ENCODE peak calls at places on chromosomes 5 and 9, in six cellular contexts. One of them, this sample, is unnamed.

GRCh38 chr5:79878721-79879336 is 112.2 kb downstream of the MTX3 start:
- DNase-seq in NCI-H510A treated with DMSO at 0.1 percent for 48 hours: no peak
- DNase-seq in NCI-H2107: no peak
- DNase-seq in IMR-90: no peak
- DNase-seq in activated naive CD8-positive, alpha-beta T cell treated with anti-CD3 and anti-CD28 coated beads for 36 hours: peak
- DNase-seq in nephron progenitor cell: no peak
- DNase-seq in this sample: no peak

GRCh38 chr5:33608476-33609026 is 167.8 kb downstream of the TARS1 start:
- DNase-seq in nephron progenitor cell: no peak
- DNase-seq in IMR-90: peak
- DNase-seq in activated naive CD8-positive, alpha-beta T cell treated with anti-CD3 and anti-CD28 coated beads for 36 hours: no peak
- DNase-seq in NCI-H510A treated with DMSO at 0.1 percent for 48 hours: no peak
- DNase-seq in NCI-H2107: no peak
- DNase-seq in this sample: no peak

GRCh38 chr5:124061663-124062062 is 549.7 kb downstream of the CSNK1G3 start:
- DNase-seq in NCI-H2107: peak
- DNase-seq in activated naive CD8-positive, alpha-beta T cell treated with anti-CD3 and anti-CD28 coated beads for 36 hours: no peak
- DNase-seq in IMR-90: peak
- DNase-seq in nephron progenitor cell: no peak
- DNase-seq in NCI-H510A treated with DMSO at 0.1 percent for 48 hours: no peak
- DNase-seq in this sample: no peak

GRCh38 chr9:92310562-92310961 is 14.6 kb downstream of the NOL8 start:
- DNase-seq in NCI-H2107: no peak
- DNase-seq in IMR-90: peak
- DNase-seq in activated naive CD8-positive, alpha-beta T cell treated with anti-CD3 and anti-CD28 coated beads for 36 hours: no peak
- DNase-seq in nephron progenitor cell: no peak
- DNase-seq in NCI-H510A treated with DMSO at 0.1 percent for 48 hours: no peak
- DNase-seq in this sample: no peak

GRCh38 chr5:181223041-181223728 is at the start of gene TRIM41:
- DNase-seq in IMR-90: peak
- DNase-seq in activated naive CD8-positive, alpha-beta T cell treated with anti-CD3 and anti-CD28 coated beads for 36 hours: peak
- DNase-seq in NCI-H2107: no peak
- DNase-seq in NCI-H510A treated with DMSO at 0.1 percent for 48 hours: no peak
- DNase-seq in nephron progenitor cell: peak
- DNase-seq in this sample: peak

GRCh38 chr5:125835293-125836172 is 587.7 kb upstream of the GRAMD2B start:
- DNase-seq in activated naive CD8-positive, alpha-beta T cell treated with anti-CD3 and anti-CD28 coated beads for 36 hours: no peak
- DNase-seq in nephron progenitor cell: peak
- DNase-seq in IMR-90: peak
- DNase-seq in NCI-H510A treated with DMSO at 0.1 percent for 48 hours: no peak
- DNase-seq in NCI-H2107: no peak
- DNase-seq in this sample: no peak

GRCh38 chr5:72844218-72844603 is 27.8 kb downstream of the TNPO1 start:
- DNase-seq in nephron progenitor cell: no peak
- DNase-seq in NCI-H510A treated with DMSO at 0.1 percent for 48 hours: no peak
- DNase-seq in activated naive CD8-positive, alpha-beta T cell treated with anti-CD3 and anti-CD28 coated beads for 36 hours: no peak
- DNase-seq in NCI-H2107: no peak
- DNase-seq in IMR-90: no peak
- DNase-seq in this sample: no peak

GRCh38 chr5:146338774-146339714 is at the start of gene POU4F3:
- DNase-seq in nephron progenitor cell: peak
- DNase-seq in IMR-90: no peak
- DNase-seq in NCI-H2107: no peak
- DNase-seq in NCI-H510A treated with DMSO at 0.1 percent for 48 hours: peak
- DNase-seq in activated naive CD8-positive, alpha-beta T cell treated with anti-CD3 and anti-CD28 coated beads for 36 hours: no peak
- DNase-seq in this sample: no peak

GRCh38 chr5:20223451-20223850 is 235.5 kb upstream of the CDH18 start:
- DNase-seq in nephron progenitor cell: no peak
- DNase-seq in NCI-H510A treated with DMSO at 0.1 percent for 48 hours: no peak
- DNase-seq in activated naive CD8-positive, alpha-beta T cell treated with anti-CD3 and anti-CD28 coated beads for 36 hours: no peak
- DNase-seq in NCI-H2107: no peak
- DNase-seq in IMR-90: no peak
- DNase-seq in this sample: no peak

GRCh38 chr9:135241381-135242380 is 154.2 kb downstream of the OLFM1 start:
- DNase-seq in NCI-H510A treated with DMSO at 0.1 percent for 48 hours: no peak
- DNase-seq in nephron progenitor cell: no peak
- DNase-seq in IMR-90: no peak
- DNase-seq in activated naive CD8-positive, alpha-beta T cell treated with anti-CD3 and anti-CD28 coated beads for 36 hours: no peak
- DNase-seq in NCI-H2107: no peak
- DNase-seq in this sample: no peak

GRCh38 chr9:33742519-33742918 is 52.8 kb upstream of the PRSS3 start:
- DNase-seq in IMR-90: no peak
- DNase-seq in NCI-H2107: no peak
- DNase-seq in activated naive CD8-positive, alpha-beta T cell treated with anti-CD3 and anti-CD28 coated beads for 36 hours: no peak
- DNase-seq in nephron progenitor cell: no peak
- DNase-seq in NCI-H510A treated with DMSO at 0.1 percent for 48 hours: no peak
- DNase-seq in this sample: no peak

GRCh38 chr5:61675015-61675692 is 343.1 kb downstream of the ZSWIM6 start:
- DNase-seq in nephron progenitor cell: no peak
- DNase-seq in IMR-90: no peak
- DNase-seq in activated naive CD8-positive, alpha-beta T cell treated with anti-CD3 and anti-CD28 coated beads for 36 hours: no peak
- DNase-seq in NCI-H2107: no peak
- DNase-seq in NCI-H510A treated with DMSO at 0.1 percent for 48 hours: no peak
- DNase-seq in this sample: no peak

GRCh38 chr5:36875051-36875788 is 1.3 kb upstream of the NIPBL start:
- DNase-seq in IMR-90: peak
- DNase-seq in nephron progenitor cell: peak
- DNase-seq in activated naive CD8-positive, alpha-beta T cell treated with anti-CD3 and anti-CD28 coated beads for 36 hours: peak
- DNase-seq in NCI-H510A treated with DMSO at 0.1 percent for 48 hours: peak
- DNase-seq in NCI-H2107: no peak
- DNase-seq in this sample: peak

GRCh38 chr5:172839669-172840068 is 5.6 kb downstream of the ERGIC1 start:
- DNase-seq in NCI-H2107: no peak
- DNase-seq in activated naive CD8-positive, alpha-beta T cell treated with anti-CD3 and anti-CD28 coated beads for 36 hours: no peak
- DNase-seq in NCI-H510A treated with DMSO at 0.1 percent for 48 hours: no peak
- DNase-seq in nephron progenitor cell: no peak
- DNase-seq in IMR-90: no peak
- DNase-seq in this sample: no peak

GRCh38 chr9:86239053-86239770 is 20.2 kb downstream of the C9orf153 start:
- DNase-seq in activated naive CD8-positive, alpha-beta T cell treated with anti-CD3 and anti-CD28 coated beads for 36 hours: no peak
- DNase-seq in NCI-H510A treated with DMSO at 0.1 percent for 48 hours: no peak
- DNase-seq in NCI-H2107: no peak
- DNase-seq in nephron progenitor cell: no peak
- DNase-seq in IMR-90: no peak
- DNase-seq in this sample: no peak

GRCh38 chr5:139593716-139594319 is 32.7 kb downstream of the UBE2D2 start:
- DNase-seq in activated naive CD8-positive, alpha-beta T cell treated with anti-CD3 and anti-CD28 coated beads for 36 hours: no peak
- DNase-seq in NCI-H510A treated with DMSO at 0.1 percent for 48 hours: no peak
- DNase-seq in nephron progenitor cell: no peak
- DNase-seq in IMR-90: peak
- DNase-seq in NCI-H2107: no peak
- DNase-seq in this sample: no peak

GRCh38 chr5:40401965-40402364 is 277.8 kb upstream of the PTGER4 start:
- DNase-seq in activated naive CD8-positive, alpha-beta T cell treated with anti-CD3 and anti-CD28 coated beads for 36 hours: no peak
- DNase-seq in IMR-90: peak
- DNase-seq in NCI-H2107: no peak
- DNase-seq in nephron progenitor cell: no peak
- DNase-seq in NCI-H510A treated with DMSO at 0.1 percent for 48 hours: no peak
- DNase-seq in this sample: no peak

GRCh38 chr9:2230362-2230761 is 215.2 kb downstream of the SMARCA2 start:
- DNase-seq in NCI-H2107: no peak
- DNase-seq in IMR-90: no peak
- DNase-seq in activated naive CD8-positive, alpha-beta T cell treated with anti-CD3 and anti-CD28 coated beads for 36 hours: no peak
- DNase-seq in NCI-H510A treated with DMSO at 0.1 percent for 48 hours: no peak
- DNase-seq in nephron progenitor cell: no peak
- DNase-seq in this sample: no peak

GRCh38 chr5:150217874-150218692 is 28.2 kb downstream of the SLC6A7 start:
- DNase-seq in NCI-H510A treated with DMSO at 0.1 percent for 48 hours: peak
- DNase-seq in nephron progenitor cell: peak
- DNase-seq in activated naive CD8-positive, alpha-beta T cell treated with anti-CD3 and anti-CD28 coated beads for 36 hours: peak
- DNase-seq in NCI-H2107: peak
- DNase-seq in IMR-90: peak
- DNase-seq in this sample: peak

GRCh38 chr9:792331-793260 is 48.9 kb upstream of the DMRT1 start:
- DNase-seq in IMR-90: peak
- DNase-seq in nephron progenitor cell: peak
- DNase-seq in activated naive CD8-positive, alpha-beta T cell treated with anti-CD3 and anti-CD28 coated beads for 36 hours: no peak
- DNase-seq in NCI-H510A treated with DMSO at 0.1 percent for 48 hours: peak
- DNase-seq in NCI-H2107: no peak
- DNase-seq in this sample: no peak

This sample was measured in Peyer's patch.